ENCODE peak calls at places on chromosomes 11 and 22, in nine cellular contexts. One of them, this sample, is unnamed.

GRCh38 chr11:123537726-123538125 is 107.7 kb downstream of the GRAMD1B start:
- DNase-seq in GM12865: no peak
- DNase-seq in retina: no peak
- DNase-seq in type B pancreatic cell: no peak
- DNase-seq in tibial artery: no peak
- DNase-seq in NCI-H2029 treated with DMSO at 0.1 percent for 48 hours: no peak
- DNase-seq in ELR: no peak
- DNase-seq in activated naive CD4-positive, alpha-beta T cell: no peak
- DNase-seq in CD8-positive, alpha-beta memory T cell: no peak
- DNase-seq in this sample: no peak

GRCh38 chr11:12531681-12532080 is 142.5 kb upstream of the TEAD1 start:
- DNase-seq in GM12865: no peak
- DNase-seq in retina: no peak
- DNase-seq in type B pancreatic cell: no peak
- DNase-seq in tibial artery: no peak
- DNase-seq in NCI-H2029 treated with DMSO at 0.1 percent for 48 hours: no peak
- DNase-seq in ELR: no peak
- DNase-seq in activated naive CD4-positive, alpha-beta T cell: no peak
- DNase-seq in CD8-positive, alpha-beta memory T cell: no peak
- DNase-seq in this sample: no peak

GRCh38 chr11:75762885-75763284 is 5.7 kb upstream of the DGAT2 start:
- DNase-seq in GM12865: no peak
- DNase-seq in retina: no peak
- DNase-seq in type B pancreatic cell: no peak
- DNase-seq in tibial artery: no peak
- DNase-seq in NCI-H2029 treated with DMSO at 0.1 percent for 48 hours: no peak
- DNase-seq in ELR: no peak
- DNase-seq in activated naive CD4-positive, alpha-beta T cell: no peak
- DNase-seq in CD8-positive, alpha-beta memory T cell: no peak
- DNase-seq in this sample: peak

GRCh38 chr11:69377953-69378302 is 84.0 kb downstream of the MYEOV start:
- DNase-seq in GM12865: no peak
- DNase-seq in retina: no peak
- DNase-seq in type B pancreatic cell: no peak
- DNase-seq in tibial artery: no peak
- DNase-seq in NCI-H2029 treated with DMSO at 0.1 percent for 48 hours: no peak
- DNase-seq in ELR: no peak
- DNase-seq in activated naive CD4-positive, alpha-beta T cell: no peak
- DNase-seq in CD8-positive, alpha-beta memory T cell: no peak
- DNase-seq in this sample: no peak

GRCh38 chr11:32420139-32420538 is 15.2 kb downstream of the WT1 start:
- DNase-seq in GM12865: no peak
- DNase-seq in retina: no peak
- DNase-seq in type B pancreatic cell: no peak
- DNase-seq in tibial artery: no peak
- DNase-seq in NCI-H2029 treated with DMSO at 0.1 percent for 48 hours: no peak
- DNase-seq in ELR: no peak
- DNase-seq in activated naive CD4-positive, alpha-beta T cell: no peak
- DNase-seq in CD8-positive, alpha-beta memory T cell: no peak
- DNase-seq in this sample: no peak

GRCh38 chr11:68978931-68979591 is 1.7 kb downstream of the MRGPRD start:
- DNase-seq in GM12865: no peak
- DNase-seq in retina: no peak
- DNase-seq in type B pancreatic cell: peak
- DNase-seq in tibial artery: no peak
- DNase-seq in NCI-H2029 treated with DMSO at 0.1 percent for 48 hours: no peak
- DNase-seq in ELR: no peak
- DNase-seq in activated naive CD4-positive, alpha-beta T cell: no peak
- DNase-seq in CD8-positive, alpha-beta memory T cell: no peak
- DNase-seq in this sample: no peak

GRCh38 chr11:6481924-6482275 is 599 bp downstream of the TIMM10B start:
- DNase-seq in GM12865: no peak
- DNase-seq in retina: no peak
- DNase-seq in type B pancreatic cell: no peak
- DNase-seq in tibial artery: no peak
- DNase-seq in NCI-H2029 treated with DMSO at 0.1 percent for 48 hours: no peak
- DNase-seq in ELR: no peak
- DNase-seq in activated naive CD4-positive, alpha-beta T cell: peak
- DNase-seq in CD8-positive, alpha-beta memory T cell: no peak
- DNase-seq in this sample: no peak

GRCh38 chr11:64176751-64177150 is 9.2 kb upstream of the STIP1 start:
- DNase-seq in GM12865: no peak
- DNase-seq in retina: no peak
- DNase-seq in type B pancreatic cell: no peak
- DNase-seq in tibial artery: no peak
- DNase-seq in NCI-H2029 treated with DMSO at 0.1 percent for 48 hours: no peak
- DNase-seq in ELR: no peak
- DNase-seq in activated naive CD4-positive, alpha-beta T cell: no peak
- DNase-seq in CD8-positive, alpha-beta memory T cell: no peak
- DNase-seq in this sample: no peak

GRCh38 chr11:19714387-19715363 is 2.0 kb downstream of the NAV2 start:
- DNase-seq in GM12865: no peak
- DNase-seq in retina: peak
- DNase-seq in type B pancreatic cell: no peak
- DNase-seq in tibial artery: peak
- DNase-seq in NCI-H2029 treated with DMSO at 0.1 percent for 48 hours: no peak
- DNase-seq in ELR: peak
- DNase-seq in activated naive CD4-positive, alpha-beta T cell: peak
- DNase-seq in CD8-positive, alpha-beta memory T cell: no peak
- DNase-seq in this sample: no peak

GRCh38 chr22:42646569-42647525 is 2.3 kb downstream of the CYB5R3 start:
- DNase-seq in GM12865: no peak
- DNase-seq in retina: no peak
- DNase-seq in type B pancreatic cell: no peak
- DNase-seq in tibial artery: no peak
- DNase-seq in NCI-H2029 treated with DMSO at 0.1 percent for 48 hours: peak
- DNase-seq in ELR: no peak
- DNase-seq in activated naive CD4-positive, alpha-beta T cell: no peak
- DNase-seq in CD8-positive, alpha-beta memory T cell: no peak
- DNase-seq in this sample: no peak

GRCh38 chr11:117328414-117329010 is 858 bp downstream of the CEP164 start:
- DNase-seq in GM12865: peak
- DNase-seq in retina: no peak
- DNase-seq in type B pancreatic cell: no peak
- DNase-seq in tibial artery: peak
- DNase-seq in NCI-H2029 treated with DMSO at 0.1 percent for 48 hours: peak
- DNase-seq in ELR: peak
- DNase-seq in activated naive CD4-positive, alpha-beta T cell: no peak
- DNase-seq in CD8-positive, alpha-beta memory T cell: no peak
- DNase-seq in this sample: peak

GRCh38 chr11:134512061-134512460 is 100.0 kb upstream of the B3GAT1 start:
- DNase-seq in GM12865: no peak
- DNase-seq in retina: peak
- DNase-seq in type B pancreatic cell: no peak
- DNase-seq in tibial artery: peak
- DNase-seq in NCI-H2029 treated with DMSO at 0.1 percent for 48 hours: no peak
- DNase-seq in ELR: no peak
- DNase-seq in activated naive CD4-positive, alpha-beta T cell: no peak
- DNase-seq in CD8-positive, alpha-beta memory T cell: no peak
- DNase-seq in this sample: no peak

GRCh38 chr11:86182976-86183584 is 61.5 kb upstream of the EED start:
- DNase-seq in GM12865: peak
- DNase-seq in retina: no peak
- DNase-seq in type B pancreatic cell: no peak
- DNase-seq in tibial artery: no peak
- DNase-seq in NCI-H2029 treated with DMSO at 0.1 percent for 48 hours: no peak
- DNase-seq in ELR: peak
- DNase-seq in activated naive CD4-positive, alpha-beta T cell: no peak
- DNase-seq in CD8-positive, alpha-beta memory T cell: no peak
- DNase-seq in this sample: peak

GRCh38 chr11:62142043-62142375 is 18.2 kb downstream of the INCENP start:
- DNase-seq in GM12865: no peak
- DNase-seq in retina: no peak
- DNase-seq in type B pancreatic cell: peak
- DNase-seq in tibial artery: peak
- DNase-seq in NCI-H2029 treated with DMSO at 0.1 percent for 48 hours: no peak
- DNase-seq in ELR: no peak
- DNase-seq in activated naive CD4-positive, alpha-beta T cell: no peak
- DNase-seq in CD8-positive, alpha-beta memory T cell: no peak
- DNase-seq in this sample: no peak

GRCh38 chr22:31327786-31328544 is 18.2 kb downstream of the PATZ1 start:
- DNase-seq in GM12865: no peak
- DNase-seq in retina: no peak
- DNase-seq in type B pancreatic cell: no peak
- DNase-seq in tibial artery: no peak
- DNase-seq in NCI-H2029 treated with DMSO at 0.1 percent for 48 hours: no peak
- DNase-seq in ELR: no peak
- DNase-seq in activated naive CD4-positive, alpha-beta T cell: no peak
- DNase-seq in CD8-positive, alpha-beta memory T cell: no peak
- DNase-seq in this sample: no peak

GRCh38 chr11:72754149-72754543 is 1.9 kb upstream of the ARAP1 start:
- DNase-seq in GM12865: no peak
- DNase-seq in retina: no peak
- DNase-seq in type B pancreatic cell: no peak
- DNase-seq in tibial artery: no peak
- DNase-seq in NCI-H2029 treated with DMSO at 0.1 percent for 48 hours: no peak
- DNase-seq in ELR: no peak
- DNase-seq in activated naive CD4-positive, alpha-beta T cell: no peak
- DNase-seq in CD8-positive, alpha-beta memory T cell: no peak
- DNase-seq in this sample: no peak

GRCh38 chr11:2261436-2262230 is 8.8 kb downstream of the ASCL2 start:
- DNase-seq in GM12865: no peak
- DNase-seq in retina: no peak
- DNase-seq in type B pancreatic cell: no peak
- DNase-seq in tibial artery: no peak
- DNase-seq in NCI-H2029 treated with DMSO at 0.1 percent for 48 hours: no peak
- DNase-seq in ELR: no peak
- DNase-seq in activated naive CD4-positive, alpha-beta T cell: no peak
- DNase-seq in CD8-positive, alpha-beta memory T cell: no peak
- DNase-seq in this sample: no peak

GRCh38 chr11:87445002-87445401 is 407.3 kb downstream of the TMEM135 start:
- DNase-seq in GM12865: no peak
- DNase-seq in retina: no peak
- DNase-seq in type B pancreatic cell: no peak
- DNase-seq in tibial artery: no peak
- DNase-seq in NCI-H2029 treated with DMSO at 0.1 percent for 48 hours: no peak
- DNase-seq in ELR: peak
- DNase-seq in activated naive CD4-positive, alpha-beta T cell: no peak
- DNase-seq in CD8-positive, alpha-beta memory T cell: no peak
- DNase-seq in this sample: no peak

GRCh38 chr11:69708731-69709401 is 5.0 kb upstream of the FGF19 start:
- DNase-seq in GM12865: no peak
- DNase-seq in retina: peak
- DNase-seq in type B pancreatic cell: no peak
- DNase-seq in tibial artery: no peak
- DNase-seq in NCI-H2029 treated with DMSO at 0.1 percent for 48 hours: no peak
- DNase-seq in ELR: no peak
- DNase-seq in activated naive CD4-positive, alpha-beta T cell: no peak
- DNase-seq in CD8-positive, alpha-beta memory T cell: no peak
- DNase-seq in this sample: no peak

GRCh38 chr22:19319281-19319680 is 27.8 kb upstream of the CLTCL1 start:
- DNase-seq in GM12865: no peak
- DNase-seq in retina: no peak
- DNase-seq in type B pancreatic cell: no peak
- DNase-seq in tibial artery: no peak
- DNase-seq in NCI-H2029 treated with DMSO at 0.1 percent for 48 hours: no peak
- DNase-seq in ELR: no peak
- DNase-seq in activated naive CD4-positive, alpha-beta T cell: no peak
- DNase-seq in CD8-positive, alpha-beta memory T cell: no peak
- DNase-seq in this sample: no peak

GRCh38 chr11:103380031-103380430 is 270.8 kb downstream of the DYNC2H1 start:
- DNase-seq in GM12865: no peak
- DNase-seq in retina: no peak
- DNase-seq in type B pancreatic cell: no peak
- DNase-seq in tibial artery: no peak
- DNase-seq in NCI-H2029 treated with DMSO at 0.1 percent for 48 hours: no peak
- DNase-seq in ELR: peak
- DNase-seq in activated naive CD4-positive, alpha-beta T cell: no peak
- DNase-seq in CD8-positive, alpha-beta memory T cell: no peak
- DNase-seq in this sample: no peak

This sample was measured in NB4.